ENCODE peak calls at places on chromosomes 6 and 20, in six cellular contexts. C is fibroblast of mammary gland, P is IMR-90, N is fibroblast of lung, Q is AG04450, E is BJ. B is an unnamed sample.

GRCh38 chr20:46011631-46012482 is 3.1 kb downstream of the MMP9 start:
- DNase-seq in C (peak; percentile 69), P (peak; percentile 15), N (peak; percentile 28), Q (no peak), E (no peak), B (no peak)

GRCh38 chr20:10955166-10955565 is 281.4 kb upstream of the JAG1 start:
- DNase-seq in C (no peak), P (peak; percentile 18), N (peak; percentile 26), Q (no peak), E (no peak), B (no peak)

GRCh38 chr6:142926494-142927273 is 18.3 kb downstream of the HIVEP2 start:
- DNase-seq in C (peak; percentile 85), P (peak; percentile 90), N (peak; percentile 86), Q (no peak), E (no peak), B (peak; percentile 85)

GRCh38 chr6:70119218-70119835 is 183.6 kb downstream of the COL9A1 start:
- DNase-seq in C (no peak), P (no peak), N (no peak), Q (no peak), E (no peak), B (no peak)

GRCh38 chr20:62946918-62947317 is 5.6 kb upstream of the SLC17A9 start:
- DNase-seq in C (no peak), P (no peak), N (no peak), Q (no peak), E (no peak), B (peak; percentile 70)

GRCh38 chr20:52003976-52004375 is 187.6 kb downstream of the ZFP64 start:
- DNase-seq in C (no peak), P (no peak), N (no peak), Q (no peak), E (no peak), B (no peak)

GRCh38 chr20:25574411-25574810 is 10.9 kb downstream of the NINL start:
- DNase-seq in C (peak; percentile 59), P (peak; percentile 52), N (peak; percentile 36), Q (no peak), E (no peak), B (peak; percentile 49)

GRCh38 chr6:135937126-135937525 is 85.6 kb downstream of the PDE7B start:
- DNase-seq in C (no peak), P (no peak), N (no peak), Q (no peak), E (no peak), B (no peak)

GRCh38 chr6:147392917-147393625 is 115.4 kb upstream of the SAMD5 start:
- DNase-seq in C (no peak), P (no peak), N (no peak), Q (no peak), E (no peak), B (no peak)

GRCh38 chr20:13545755-13546154 is 93.0 kb downstream of the TASP1 start:
- DNase-seq in C (no peak), P (no peak), N (peak; percentile 30), Q (no peak), E (peak; percentile 15), B (peak; percentile 27)

GRCh38 chr6:109379706-109380105 is 2.6 kb downstream of the CD164 start:
- DNase-seq in C (peak; percentile 38), P (peak; percentile 59), N (peak; percentile 70), Q (no peak), E (no peak), B (peak; percentile 39)

GRCh38 chr20:23358923-23359572 is 2.9 kb upstream of the GZF1 start:
- DNase-seq in C (no peak), P (no peak), N (no peak), Q (no peak), E (no peak), B (no peak)

GRCh38 chr6:33428891-33429744 is 9.3 kb downstream of the SYNGAP1 start:
- DNase-seq in C (no peak), P (no peak), N (no peak), Q (no peak), E (no peak), B (no peak)

DNA sequence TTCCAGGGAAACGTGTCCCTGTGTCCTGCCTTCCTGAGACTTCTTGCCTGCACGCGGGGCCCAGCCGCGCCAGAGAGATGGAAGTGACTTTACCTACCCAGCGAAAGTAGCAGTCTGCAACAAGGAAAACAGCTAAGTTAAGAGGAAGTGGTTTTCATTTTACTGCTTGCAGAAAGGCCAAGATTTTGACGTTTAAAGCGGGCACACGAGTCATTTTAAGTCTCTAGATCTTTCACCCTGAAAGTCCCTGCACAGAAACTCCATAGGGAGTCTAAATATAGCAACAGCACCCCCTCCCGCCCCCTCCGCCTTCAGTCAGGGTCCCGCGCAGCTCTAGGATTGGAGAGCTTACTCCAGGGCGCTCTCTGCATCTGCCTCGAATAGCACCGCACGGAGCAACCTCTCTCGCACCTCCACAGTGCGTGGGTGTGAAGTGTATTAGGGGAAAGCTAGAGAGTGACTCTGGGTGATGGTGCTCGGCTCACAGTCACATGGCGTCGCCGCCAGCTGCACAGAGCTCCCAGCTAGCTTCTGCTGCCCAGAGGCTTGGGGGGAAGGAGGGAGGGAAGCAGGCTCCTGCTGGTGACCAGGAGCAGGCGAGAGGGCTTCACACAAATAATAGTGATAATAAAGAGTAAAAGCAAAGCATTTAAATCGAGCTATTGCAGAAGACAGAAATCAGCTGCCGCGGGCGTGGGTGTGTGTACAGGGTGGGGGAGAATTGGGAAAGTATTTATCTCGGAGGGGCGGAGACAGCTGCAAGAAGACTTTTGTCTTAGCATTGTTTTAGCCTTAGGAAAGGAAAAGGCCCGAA is 1.8 kb upstream of the KCNQ5 start:
- DNase-seq in C (no peak), P (peak; percentile 45), N (peak; percentile 59), Q (no peak), E (no peak), B (peak; percentile 47)
- H3K4me3 ChIP-seq in C (peak overlapping the region; percentile 14), P (peak overlapping the region; percentile 27), N (peak overlapping the region; percentile 5), Q (peak overlapping the region; percentile 51), E (peak overlapping the region; percentile 24), B (peak overlapping the region; percentile 45)

GRCh38 chr20:32973077-32973717 is 31.0 kb downstream of the SUN5 start:
- DNase-seq in C (no peak), P (no peak), N (no peak), Q (no peak), E (no peak), B (no peak)

GRCh38 chr20:32970973-32971300 is 33.3 kb downstream of the SUN5 start:
- DNase-seq in C (no peak), P (no peak), N (no peak), Q (no peak), E (no peak), B (no peak)

GRCh38 chr20:32970115-32970972 is 33.9 kb downstream of the SUN5 start:
- DNase-seq in C (no peak), P (no peak), N (no peak), Q (no peak), E (no peak), B (no peak)

GRCh38 chr20:32971703-32972161 is 32.5 kb downstream of the SUN5 start:
- DNase-seq in C (no peak), P (no peak), N (no peak), Q (no peak), E (no peak), B (no peak)

DNA sequence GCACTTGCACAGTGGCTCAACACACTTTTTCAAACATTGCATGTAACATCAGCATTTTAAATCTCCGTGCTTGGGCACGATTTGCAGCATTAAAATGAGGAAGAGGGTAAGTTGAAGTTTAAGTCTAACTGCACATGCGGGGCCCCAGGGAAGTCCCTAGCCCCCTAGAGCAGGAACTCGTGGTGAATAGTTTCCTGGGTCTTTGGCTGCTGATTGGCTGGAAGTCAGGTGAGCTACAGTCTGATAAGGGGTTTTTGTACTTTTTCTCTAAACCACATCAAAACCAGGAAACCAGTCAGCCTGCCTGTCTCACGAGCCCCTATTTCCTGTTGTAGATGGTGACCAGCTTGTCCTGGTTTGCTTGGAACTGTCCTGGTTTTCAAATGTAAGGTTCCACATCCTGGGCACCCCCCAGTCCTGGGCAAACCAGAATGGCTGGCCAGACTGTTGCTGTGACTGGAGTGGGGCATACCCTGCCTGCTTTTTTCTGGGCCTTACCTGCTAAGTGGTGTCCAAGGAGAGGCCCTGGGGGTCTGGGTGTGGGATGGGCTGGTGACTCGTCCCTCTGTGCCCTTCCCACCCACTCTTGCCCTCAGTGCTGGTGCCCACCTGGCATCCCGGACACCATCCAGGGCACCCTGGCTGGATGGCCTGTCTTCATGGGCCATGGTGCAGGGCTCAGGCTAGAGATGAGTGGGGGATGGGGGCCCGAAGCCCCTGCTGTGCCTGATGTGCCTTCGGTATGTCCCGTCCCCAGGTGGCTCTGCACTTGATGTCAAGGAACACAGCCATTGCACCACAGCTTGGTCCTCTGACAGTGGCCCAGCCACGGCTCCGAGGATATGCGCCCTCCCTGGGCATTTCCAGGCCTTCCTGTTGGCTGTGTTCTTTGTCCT is 31.8 kb downstream of the SUN5 start:
- DNase-seq in C (no peak), P (no peak), N (no peak), Q (no peak), E (no peak), B (no peak)
- H3K4me3 ChIP-seq in C (no peak overlapping the region), P (no peak overlapping the region), N (no peak overlapping the region), Q (no peak overlapping the region), E (no peak overlapping the region), B (no peak overlapping the region)

DNA sequence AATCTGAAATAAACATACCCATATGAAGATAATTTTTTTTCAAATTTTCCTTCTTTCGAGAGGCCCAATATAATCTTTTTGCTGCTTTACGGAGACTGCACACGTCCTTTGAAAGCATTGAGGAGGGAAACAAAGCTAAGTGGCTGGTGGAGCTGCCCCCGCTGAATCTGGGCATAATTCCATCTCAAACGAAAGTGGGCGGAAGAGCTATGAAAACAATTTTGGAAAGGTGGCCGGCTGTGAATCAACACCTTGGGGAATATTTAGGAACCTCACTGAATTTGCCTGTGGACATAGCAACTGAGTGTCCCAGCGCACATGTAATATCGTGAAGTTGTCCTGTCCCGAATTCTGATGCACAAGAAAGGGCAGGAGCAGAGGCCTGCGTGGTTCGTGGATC is 55.6 kb upstream of the SMOC2 start:
- DNase-seq in C (peak; percentile 25), P (no peak), N (no peak), Q (no peak), E (no peak), B (peak; percentile 11)
- H3K4me3 ChIP-seq in C (no peak overlapping the region), P (no peak overlapping the region), N (no peak overlapping the region), Q (no peak overlapping the region), E (no peak overlapping the region), B (no peak overlapping the region)

GRCh38 chr6:63348836-63349235 is 29.1 kb upstream of the LGSN start:
- DNase-seq in C (no peak), P (no peak), N (no peak), Q (no peak), E (no peak), B (no peak)

GRCh38 chr6:63347599-63347998 is 27.8 kb upstream of the LGSN start:
- DNase-seq in C (peak; percentile 95), P (peak; percentile 93), N (peak; percentile 91), Q (peak; percentile 51), E (peak; percentile 57), B (peak; percentile 89)

GRCh38 chr6:63351995-63352586 is 32.3 kb upstream of the LGSN start:
- DNase-seq in C (peak; percentile 87), P (peak; percentile 73), N (peak; percentile 57), Q (peak; percentile 10), E (no peak), B (peak; percentile 88)

GRCh38 chr6:63349401-63349800 is 29.6 kb upstream of the LGSN start:
- DNase-seq in C (no peak), P (no peak), N (no peak), Q (no peak), E (no peak), B (no peak)

DNA sequence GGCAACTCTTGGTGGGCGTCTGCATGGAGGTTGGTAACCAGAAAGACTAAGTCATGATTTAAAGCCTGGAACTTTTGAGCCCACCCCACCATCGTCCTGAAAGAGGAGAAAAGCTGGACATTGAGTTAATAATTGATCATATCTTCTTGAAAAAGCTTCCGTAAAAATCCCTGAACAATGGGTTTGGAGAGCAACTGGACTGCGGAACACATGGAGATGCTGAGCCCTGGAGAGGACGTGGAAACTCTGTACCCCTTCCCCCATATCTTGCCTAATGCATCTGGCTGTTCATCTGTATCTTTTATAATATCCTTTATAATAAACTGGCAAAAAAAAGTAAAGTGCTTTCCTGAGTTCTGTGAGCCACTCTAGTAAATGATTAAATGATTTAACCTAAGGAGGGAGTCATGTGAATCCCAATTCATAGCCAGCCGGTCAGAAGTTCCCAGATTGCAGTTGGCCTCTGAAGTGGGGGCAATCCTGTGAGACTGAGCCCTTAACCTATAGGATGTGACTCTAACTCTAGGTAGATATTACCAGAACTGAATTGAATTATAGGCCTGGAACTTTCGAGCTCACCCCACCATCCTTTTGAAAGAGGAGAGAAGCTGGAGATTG is 26.5 kb upstream of the LGSN start:
- DNase-seq in C (no peak), P (no peak), N (no peak), Q (no peak), E (no peak), B (no peak)
- H3K4me3 ChIP-seq in C (no peak overlapping the region), P (no peak overlapping the region), N (no peak overlapping the region), Q (no peak overlapping the region), E (no peak overlapping the region), B (no peak overlapping the region)

B was measured in fibroblast of the aortic adventitia.